ENCODE peak calls at places on chromosomes 6 and 20, in five cellular contexts. O, X, R, B and W are unnamed samples.

GRCh38 chr6:41878246-41878645 is 16.9 kb downstream of the USP49 start:
- DNase-seq in O (no peak), X (no peak), R (no peak), B (no peak), W (no peak)

GRCh38 chr6:105077592-105078463 is 102.0 kb downstream of the POPDC3 start:
- DNase-seq in O (no peak), X (peak), R (peak), B (no peak), W (peak)

GRCh38 chr6:162907876-162908481 is 180.2 kb downstream of the PACRG start:
- DNase-seq in O (no peak), X (no peak), R (no peak), B (no peak), W (no peak)

GRCh38 chr20:32249030-32249738 is 28.3 kb upstream of the KIF3B start:
- DNase-seq in O (peak), X (no peak), R (no peak), B (no peak), W (no peak)

GRCh38 chr6:13488015-13488895 is 855 bp upstream of the GFOD1 start:
- DNase-seq in O (peak), X (no peak), R (peak), B (peak), W (peak)

GRCh38 chr20:30610044-30610693 is 647.3 kb upstream of the DEFB115 start:
- DNase-seq in O (no peak), X (no peak), R (no peak), B (no peak), W (no peak)

GRCh38 chr6:30685977-30686907 is at the start of gene PPP1R18:
- DNase-seq in O (peak), X (no peak), R (peak), B (peak), W (peak)

GRCh38 chr20:1469925-1470571 is 3.4 kb upstream of the NSFL1C start:
- DNase-seq in O (no peak), X (peak), R (peak), B (peak), W (peak)

GRCh38 chr6:128724738-128725137 is 158.2 kb upstream of the LAMA2 start:
- DNase-seq in O (no peak), X (no peak), R (no peak), B (no peak), W (no peak)

GRCh38 chr6:150775804-150776203 is 89.7 kb upstream of the MTHFD1L start:
- DNase-seq in O (no peak), X (no peak), R (no peak), B (no peak), W (no peak)

GRCh38 chr6:116513224-116513875 is 1.9 kb downstream of the CALHM5 start:
- DNase-seq in O (no peak), X (no peak), R (peak), B (no peak), W (no peak)

GRCh38 chr6:158665332-158665731 is 15.5 kb downstream of the SYTL3 start:
- DNase-seq in O (peak), X (no peak), R (no peak), B (no peak), W (no peak)

GRCh38 chr6:87012035-87012434 is 74.7 kb downstream of the HTR1E start:
- DNase-seq in O (no peak), X (no peak), R (no peak), B (no peak), W (no peak)

GRCh38 chr6:146985111-146985510 is 219.1 kb upstream of the STXBP5 start:
- DNase-seq in O (no peak), X (peak), R (no peak), B (no peak), W (no peak)

GRCh38 chr20:63005240-63005861 is 1.4 kb downstream of the BHLHE23 start:
- DNase-seq in O (no peak), X (no peak), R (no peak), B (no peak), W (no peak)

GRCh38 chr20:63628246-63628975 is 1.5 kb upstream of the GMEB2 start:
- DNase-seq in O (peak), X (peak), R (peak), B (no peak), W (peak)

GRCh38 chr20:8066662-8067061 is 47.1 kb upstream of the TMX4 start:
- DNase-seq in O (no peak), X (no peak), R (no peak), B (no peak), W (no peak)

GRCh38 chr20:50510706-50511401 is 671 bp downstream of the PTPN1 start:
- DNase-seq in O (peak), X (peak), R (no peak), B (no peak), W (no peak)

GRCh38 chr6:170062904-170063220 is 228.0 kb downstream of the DLL1 start:
- DNase-seq in O (no peak), X (no peak), R (no peak), B (no peak), W (no peak)

GRCh38 chr6:11432713-11433450 is 104.7 kb upstream of the TMEM170B start:
- DNase-seq in O (no peak), X (no peak), R (peak), B (no peak), W (no peak)